ENCODE peak calls at places on chromosome 15, in eight cellular contexts. E, A, T, U, K, F, V and S are unnamed samples.

GRCh38 chr15:53833134-53833624 is 73.7 kb upstream of the WDR72 start:
- DNase-seq in E (no peak), A (no peak), T (no peak), U (no peak), K (peak), F (no peak), V (no peak), S (peak)

GRCh38 chr15:36527512-36528162 is 51.8 kb upstream of the CDIN1 start:
- DNase-seq in E (no peak), A (no peak), T (no peak), U (no peak), K (peak), F (no peak), V (no peak), S (no peak)

GRCh38 chr15:60799885-60800728 is 321.2 kb upstream of the ICE2 start:
- DNase-seq in E (no peak), A (no peak), T (no peak), U (peak), K (no peak), F (no peak), V (no peak), S (no peak)

GRCh38 chr15:80015156-80015555 is 44.2 kb upstream of the BCL2A1 start:
- DNase-seq in E (no peak), A (no peak), T (no peak), U (no peak), K (no peak), F (no peak), V (no peak), S (no peak)

GRCh38 chr15:41483115-41483514 is 10.6 kb upstream of the ITPKA start:
- DNase-seq in E (no peak), A (no peak), T (no peak), U (peak), K (no peak), F (no peak), V (no peak), S (no peak)

GRCh38 chr15:38354321-38354929 is 99.5 kb upstream of the FAM98B start:
- DNase-seq in E (peak), A (peak), T (peak), U (peak), K (peak), F (no peak), V (peak), S (peak)

GRCh38 chr15:55587321-55588069 is 650 bp downstream of the PYGO1 start:
- DNase-seq in E (no peak), A (no peak), T (no peak), U (no peak), K (peak), F (no peak), V (no peak), S (no peak)

GRCh38 chr15:69802432-69802831 is 295.3 kb downstream of the TLE3 start:
- DNase-seq in E (no peak), A (no peak), T (no peak), U (no peak), K (no peak), F (no peak), V (no peak), S (no peak)

GRCh38 chr15:89423981-89424380 is 72.4 kb downstream of the RHCG start:
- DNase-seq in E (no peak), A (no peak), T (no peak), U (no peak), K (no peak), F (no peak), V (no peak), S (no peak)

GRCh38 chr15:70793694-70794093 is 30.3 kb upstream of the UACA start:
- DNase-seq in E (no peak), A (no peak), T (no peak), U (no peak), K (no peak), F (no peak), V (no peak), S (no peak)

GRCh38 chr15:43550527-43551363 is 33.3 kb downstream of the MAP1A start:
- DNase-seq in E (no peak), A (no peak), T (peak), U (no peak), K (no peak), F (no peak), V (no peak), S (no peak)

GRCh38 chr15:68739390-68740075 is 81.2 kb downstream of the ANP32A start:
- DNase-seq in E (no peak), A (no peak), T (no peak), U (no peak), K (no peak), F (no peak), V (no peak), S (peak)

GRCh38 chr15:62928996-62929350 is 113.6 kb upstream of the TPM1 start:
- DNase-seq in E (no peak), A (no peak), T (no peak), U (no peak), K (no peak), F (no peak), V (no peak), S (no peak)

GRCh38 chr15:31455499-31455898 is 128.9 kb downstream of the KLF13 start:
- DNase-seq in E (no peak), A (no peak), T (no peak), U (no peak), K (no peak), F (no peak), V (no peak), S (no peak)

GRCh38 chr15:39281094-39281493 is 299.8 kb upstream of the THBS1 start:
- DNase-seq in E (no peak), A (no peak), T (no peak), U (no peak), K (no peak), F (no peak), V (no peak), S (no peak)